ENCODE peak calls at places on chromosomes 11 and 22, in four cellular contexts. N, R, T and J are unnamed samples.
A peak's percentile ranks its signal among the peaks of the same experiment; 100 is the strongest.

GRCh38 chr11:43685483-43685882 is 4.9 kb downstream of the HSD17B12 start:
- DNase-seq in N (peak; percentile 23), R (no peak), T (peak; percentile 13), J (no peak)

GRCh38 chr11:31939004-31939403 is 127.9 kb upstream of the PAX6 start:
- DNase-seq in N (no peak), R (no peak), T (no peak), J (no peak)

GRCh38 chr22:44700456-44700855 is 1.5 kb upstream of the PRR5 start:
- DNase-seq in N (no peak), R (no peak), T (no peak), J (no peak)

GRCh38 chr11:111327908-111328624 is 29.7 kb downstream of the POU2AF3 start:
- DNase-seq in N (no peak), R (no peak), T (no peak), J (peak; percentile 99)

GRCh38 chr11:106998126-106998525 is 20.1 kb downstream of the GUCY1A2 start:
- DNase-seq in N (peak; percentile 83), R (no peak), T (peak; percentile 75), J (no peak)

GRCh38 chr11:74050465-74050864 is 41.6 kb upstream of the UCP3 start:
- DNase-seq in N (peak; percentile 40), R (no peak), T (no peak), J (no peak)

GRCh38 chr11:117295438-117296137 is 4.4 kb downstream of the BACE1-AS start:
- DNase-seq in N (no peak), R (no peak), T (no peak), J (no peak)

GRCh38 chr11:124829986-124830385 is 29.8 kb upstream of the MSANTD2 start:
- DNase-seq in N (peak; percentile 42), R (no peak), T (peak; percentile 30), J (no peak)

GRCh38 chr11:131146817-131147490 is 223.5 kb upstream of the NTM start:
- DNase-seq in N (peak; percentile 66), R (no peak), T (no peak), J (no peak)

GRCh38 chr11:70498171-70498571 is 99.8 kb downstream of the CTTN start:
- DNase-seq in N (no peak), R (no peak), T (no peak), J (no peak)

GRCh38 chr11:66868726-66869291 is 11.9 kb downstream of the LRFN4 start:
- DNase-seq in N (no peak), R (peak; percentile 71), T (no peak), J (peak; percentile 95)

DNA sequence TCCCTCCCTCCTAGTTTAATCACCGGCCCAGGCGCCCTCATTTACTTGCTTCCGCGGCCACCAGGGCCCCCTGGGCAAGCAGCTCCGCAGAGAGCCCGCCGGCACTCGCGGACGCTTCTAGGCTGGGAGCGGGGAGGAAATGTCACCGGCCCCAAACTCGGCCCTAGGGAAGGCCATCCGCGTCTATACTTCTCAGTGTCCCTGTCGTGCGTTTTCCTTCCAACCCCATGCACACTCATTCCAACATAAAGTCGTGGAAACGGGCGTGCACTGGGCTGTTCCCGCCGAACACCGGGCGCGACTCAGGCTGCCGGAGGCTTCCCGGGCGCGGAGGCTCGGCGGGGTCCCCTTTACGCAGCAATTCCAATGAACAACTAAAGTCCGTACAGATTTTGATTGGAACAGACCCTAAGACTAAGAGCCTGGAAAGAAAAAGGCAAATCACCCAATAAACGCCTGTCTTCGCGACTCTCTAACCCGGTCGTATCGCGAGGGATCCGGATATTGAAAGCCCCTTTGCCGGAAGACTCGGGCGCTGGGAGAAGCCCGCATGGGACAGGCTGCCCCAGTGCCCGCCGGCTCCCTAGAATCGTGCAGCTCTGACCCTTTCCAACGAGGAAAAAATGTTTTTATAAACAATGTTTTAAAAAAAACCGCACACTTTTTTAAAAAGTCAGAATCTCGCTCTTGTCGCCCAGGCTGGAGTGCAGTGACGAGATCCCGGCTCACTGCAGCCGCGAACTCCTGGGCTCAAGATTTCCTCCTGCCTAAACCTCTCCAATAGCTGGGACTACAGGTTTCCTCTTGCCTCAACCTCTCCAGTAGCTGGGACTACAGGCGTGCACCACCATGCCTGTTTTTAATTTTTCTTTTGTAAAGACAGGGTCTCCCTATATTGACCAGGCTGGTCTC is 1.3 kb upstream of the BARX2 start:
- DNase-seq in N (peak; percentile 36), R (peak; percentile 44), T (peak; percentile 10), J (no peak)
- H3K4me3 ChIP-seq in N (peak overlapping the region; percentile 50), R (no peak overlapping the region), T (peak overlapping the region; percentile 14), J (no peak overlapping the region)

DNA sequence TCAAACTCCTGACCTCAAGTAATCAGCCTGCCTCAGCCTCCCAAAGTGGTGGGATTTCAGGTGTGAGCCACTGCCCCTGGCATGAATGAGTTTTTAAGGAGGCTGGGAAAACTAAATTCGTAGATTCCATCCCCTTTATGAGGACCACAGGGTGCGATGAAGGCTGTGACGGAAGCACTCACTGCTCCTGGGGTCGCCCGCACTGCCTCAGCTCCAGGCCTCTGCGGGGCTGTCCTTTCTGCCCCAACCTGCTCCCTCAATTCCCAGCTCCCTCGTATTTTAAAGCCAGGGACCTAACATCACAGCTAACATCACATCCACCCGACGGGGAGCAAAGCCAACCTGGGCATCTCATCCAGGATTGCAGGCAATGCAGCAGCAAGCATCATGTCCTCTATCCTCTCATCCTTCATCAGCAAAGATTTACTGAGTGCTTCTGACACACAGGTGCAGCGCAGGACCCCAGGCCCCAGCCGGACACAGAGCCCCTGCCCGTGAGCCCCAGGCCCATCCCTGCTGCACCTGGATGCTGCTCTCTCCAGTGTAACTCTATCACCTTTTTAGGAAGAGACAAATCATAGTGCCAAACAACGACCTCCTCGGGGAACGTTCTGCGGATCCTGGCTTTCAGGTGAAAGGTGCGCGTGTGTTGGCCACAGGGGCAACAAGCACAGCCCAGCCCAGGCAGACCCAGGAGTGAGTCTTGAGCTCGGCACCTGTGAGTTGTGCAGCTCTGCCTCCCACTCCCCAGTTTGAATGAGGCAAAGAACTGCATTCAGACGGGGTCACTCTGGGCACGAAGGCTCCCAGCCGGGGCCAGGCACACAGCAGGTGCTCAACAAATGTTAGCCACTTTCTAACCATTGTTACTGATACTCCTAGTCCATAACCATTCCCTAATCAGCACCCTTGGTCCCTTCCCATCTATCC is 134.3 kb downstream of the CRYBB2 start:
- DNase-seq in N (no peak), R (no peak), T (no peak), J (no peak)
- H4K20me1 ChIP-seq in N (no peaks in the 10 kb centered on the region), R (no peaks in the 10 kb centered on the region), T (no peaks in the 10 kb centered on the region), J (no peaks in the 10 kb centered on the region)

GRCh38 chr22:36029406-36029755 is 757 bp upstream of the RBFOX2 start:
- DNase-seq in N (peak; percentile 67), R (no peak), T (no peak), J (no peak)
- H3K4me3 ChIP-seq in N (peak overlapping the region; percentile 72), R (peak overlapping the region; percentile 41), T (peak overlapping the region; percentile 62), J (peak overlapping the region; percentile 73)

GRCh38 chr22:42997577-42997976 is 17.4 kb downstream of the PACSIN2 start:
- DNase-seq in N (peak; percentile 54), R (no peak), T (no peak), J (no peak)
- H4K20me1 ChIP-seq in N (no peaks in the 10 kb centered on the region), R (peaks cover 3% of the 10 kb centered on the region), T (no peaks in the 10 kb centered on the region), J (peaks cover 78% of the 10 kb centered on the region)

GRCh38 chr22:46052331-46052771 is 75.4 kb upstream of the WNT7B start:
- DNase-seq in N (peak; percentile 37), R (no peak), T (no peak), J (no peak)
- H3K4me3 ChIP-seq in N (peak overlapping the region; percentile 77), R (peak overlapping the region; percentile 67), T (peak overlapping the region; percentile 70), J (peak overlapping the region; percentile 79)